ENCODE peak calls at places on chromosome 20, in five cellular contexts. L is CD4-positive, CD25-positive, alpha-beta regulatory T cell; Y is HCT116; W is left lung; Q is aorta. C is an unnamed sample.

GRCh38 chr20:16381444-16381843 is 191.8 kb downstream of the KIF16B start:
- DNase-seq in L (no peak), Y (no peak), W (no peak), Q (no peak), C (no peak)

GRCh38 chr20:38601216-38602184 is at the start of gene ARHGAP40:
- DNase-seq in L (no peak), Y (peak; percentile 42), W (no peak), Q (no peak), C (no peak)

GRCh38 chr20:1830240-1830639 is 65.0 kb upstream of the SIRPA start:
- DNase-seq in L (no peak), Y (peak; percentile 56), W (peak; percentile 54), Q (peak; percentile 79), C (no peak)

GRCh38 chr20:18263723-18264122 is 24.6 kb upstream of the ZNF133 start:
- DNase-seq in L (no peak), Y (no peak), W (no peak), Q (no peak), C (no peak)

GRCh38 chr20:15834857-15835256 is 738.4 kb downstream of the KIF16B start:
- DNase-seq in L (no peak), Y (no peak), W (no peak), Q (no peak), C (no peak)

GRCh38 chr20:33539129-33539528 is 49.2 kb downstream of the CBFA2T2 start:
- DNase-seq in L (no peak), Y (no peak), W (no peak), Q (no peak), C (no peak)

GRCh38 chr20:53578492-53579222 is 15.0 kb downstream of the ZNF217 start:
- DNase-seq in L (peak; percentile 81), Y (peak; percentile 82), W (no peak), Q (no peak), C (peak; percentile 65)

GRCh38 chr20:44370639-44371218 is 15.2 kb downstream of the HNF4A start:
- DNase-seq in L (no peak), Y (no peak), W (peak; percentile 41), Q (no peak), C (no peak)

GRCh38 chr20:62063981-62064787 is 1.5 kb downstream of the TAF4 start:
- DNase-seq in L (peak; percentile 6), Y (no peak), W (no peak), Q (no peak), C (no peak)

GRCh38 chr20:61603715-61604114 is 351.7 kb downstream of the CDH4 start:
- DNase-seq in L (no peak), Y (no peak), W (no peak), Q (no peak), C (no peak)

GRCh38 chr20:46681032-46681854 is 8.0 kb downstream of the TP53RK start:
- DNase-seq in L (peak; percentile 57), Y (no peak), W (no peak), Q (peak; percentile 52), C (peak; percentile 47)

GRCh38 chr20:40054311-40054710 is 634.7 kb downstream of the MAFB start:
- DNase-seq in L (no peak), Y (no peak), W (no peak), Q (no peak), C (no peak)

GRCh38 chr20:63911171-63911570 is 16.2 kb downstream of the DNAJC5 start:
- DNase-seq in L (no peak), Y (peak; percentile 12), W (no peak), Q (peak; percentile 73), C (no peak)

GRCh38 chr20:38304845-38305447 is 990 bp downstream of the BPI start:
- DNase-seq in L (no peak), Y (peak; percentile 4), W (peak; percentile 62), Q (peak; percentile 67), C (no peak)

GRCh38 chr20:54173653-54174451 is at the start of gene CYP24A1:
- DNase-seq in L (no peak), Y (no peak), W (no peak), Q (no peak), C (no peak)

GRCh38 chr20:44014807-44015732 is 100.4 kb downstream of the TOX2 start:
- DNase-seq in L (no peak), Y (no peak), W (no peak), Q (no peak), C (no peak)

GRCh38 chr20:62595491-62595890 is 46.8 kb upstream of the SLCO4A1 start:
- DNase-seq in L (no peak), Y (peak; percentile 62), W (no peak), Q (peak; percentile 71), C (no peak)

DNA sequence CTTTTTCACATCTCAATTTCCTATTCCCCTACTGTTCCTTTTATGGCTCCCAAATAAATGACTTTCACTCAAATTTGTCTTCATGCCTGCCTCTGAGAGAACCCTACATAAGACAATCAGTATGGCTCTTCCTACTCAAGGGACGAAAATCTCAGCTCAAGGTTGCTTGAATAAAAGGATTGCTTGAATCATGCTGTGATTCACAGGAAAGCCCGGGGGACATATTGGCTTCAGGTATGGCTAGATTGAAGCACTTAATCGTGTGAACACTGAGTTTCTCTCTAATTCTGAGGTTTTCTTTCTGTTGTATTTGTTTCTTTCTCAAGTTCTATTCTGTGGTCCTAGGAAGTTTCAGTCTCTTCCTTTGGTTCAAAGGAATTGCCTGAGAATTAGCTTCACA is 140.3 kb upstream of the SULF2 start:
- DNase-seq in L (no peak), Y (no peak), W (no peak), Q (no peak), C (no peak)
- H3K4me1 ChIP-seq in L (no peaks in the 10 kb centered on the region), Y (peaks cover 17% of the 10 kb centered on the region), W (no peaks in the 10 kb centered on the region), Q (no peaks in the 10 kb centered on the region), C (no peaks in the 10 kb centered on the region)

DNA sequence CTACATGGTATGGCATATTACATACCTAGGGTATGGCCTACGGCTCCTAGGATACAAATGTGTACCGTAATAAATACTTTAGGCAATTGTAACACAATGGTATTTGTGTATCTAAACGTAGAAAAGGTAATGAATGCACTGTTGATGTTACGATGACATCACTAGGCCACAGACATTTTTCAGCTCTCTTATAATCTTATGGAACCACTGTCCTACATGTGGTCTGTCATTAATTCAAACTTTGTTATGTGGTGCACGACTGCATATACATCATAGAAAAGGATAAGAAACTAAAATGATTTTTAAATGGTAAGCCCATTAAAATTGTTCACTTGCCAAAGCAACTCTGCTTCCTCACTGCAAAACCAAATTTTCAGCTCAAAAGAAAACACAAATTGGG is 35.7 kb downstream of the CSNK2A1 start:
- DNase-seq in L (no peak), Y (no peak), W (no peak), Q (no peak), C (no peak)
- H3K36me3 ChIP-seq in L (peaks cover 39% of the 10 kb centered on the region), Y (peaks cover 30% of the 10 kb centered on the region), W (no peaks in the 10 kb centered on the region), Q (no peaks in the 10 kb centered on the region), C (peaks cover 39% of the 10 kb centered on the region)

GRCh38 chr20:23235173-23236027 is 115.2 kb upstream of the NXT1 start:
- DNase-seq in L (no peak), Y (peak; percentile 52), W (peak; percentile 74), Q (peak; percentile 84), C (no peak)
- H3K9me3 ChIP-seq in L (peaks cover 8% of the 10 kb centered on the region), Y (no peaks in the 10 kb centered on the region), W (no peaks in the 10 kb centered on the region), Q (peaks cover 2% of the 10 kb centered on the region), C (no peaks in the 10 kb centered on the region)

GRCh38 chr20:41136336-41136694 is 1.0 kb upstream of the PLCG1 start:
- DNase-seq in L (no peak), Y (no peak), W (no peak), Q (no peak), C (no peak)

GRCh38 chr20:41135187-41135887 is 2.0 kb upstream of the PLCG1 start:
- DNase-seq in L (peak; percentile 61), Y (peak; percentile 32), W (no peak), Q (no peak), C (peak; percentile 36)

GRCh38 chr20:41136695-41137411 is 490 bp upstream of the PLCG1 start:
- DNase-seq in L (peak; percentile 80), Y (peak; percentile 35), W (peak; percentile 87), Q (peak; percentile 92), C (peak; percentile 81)

GRCh38 chr20:41134362-41135186 is 2.8 kb upstream of the PLCG1 start:
- DNase-seq in L (no peak), Y (no peak), W (no peak), Q (no peak), C (no peak)

GRCh38 chr20:41135888-41136243 is 1.5 kb upstream of the PLCG1 start:
- DNase-seq in L (no peak), Y (no peak), W (no peak), Q (no peak), C (no peak)
- H3K4me1 ChIP-seq in L (peaks cover 61% of the 10 kb centered on the region), Y (peaks cover 20% of the 10 kb centered on the region), W (peaks cover 38% of the 10 kb centered on the region), Q (no peaks in the 10 kb centered on the region), C (peaks cover 17% of the 10 kb centered on the region)

GRCh38 chr20:24977336-24977735 is 15.2 kb downstream of the APMAP start:
- DNase-seq in L (no peak), Y (no peak), W (no peak), Q (no peak), C (no peak)
- H3K36me3 ChIP-seq in L (peaks cover 72% of the 10 kb centered on the region), Y (peaks cover 8% of the 10 kb centered on the region), W (no peaks in the 10 kb centered on the region), Q (no peaks in the 10 kb centered on the region), C (peaks cover 57% of the 10 kb centered on the region)

GRCh38 chr20:56229821-56230220 is 18.7 kb upstream of the MC3R start:
- DNase-seq in L (no peak), Y (no peak), W (no peak), Q (no peak), C (no peak)

GRCh38 chr20:56237337-56237736 is 11.2 kb upstream of the MC3R start:
- DNase-seq in L (no peak), Y (no peak), W (no peak), Q (no peak), C (no peak)

GRCh38 chr20:56234110-56234509 is 14.4 kb upstream of the MC3R start:
- DNase-seq in L (no peak), Y (no peak), W (no peak), Q (no peak), C (no peak)
- H3K9me3 ChIP-seq in L (peaks cover 3% of the 10 kb centered on the region), Y (no peaks in the 10 kb centered on the region), W (no peaks in the 10 kb centered on the region), Q (peaks cover 5% of the 10 kb centered on the region), C (peaks cover 6% of the 10 kb centered on the region)

GRCh38 chr20:5178046-5178445 is 51.2 kb downstream of the CDS2 start:
- DNase-seq in L (no peak), Y (no peak), W (no peak), Q (no peak), C (no peak)
- H3K4me1 ChIP-seq in L (no peaks in the 10 kb centered on the region), Y (peaks cover 5% of the 10 kb centered on the region), W (peaks cover 11% of the 10 kb centered on the region), Q (peaks cover 5% of the 10 kb centered on the region), C (no peaks in the 10 kb centered on the region)

DNA sequence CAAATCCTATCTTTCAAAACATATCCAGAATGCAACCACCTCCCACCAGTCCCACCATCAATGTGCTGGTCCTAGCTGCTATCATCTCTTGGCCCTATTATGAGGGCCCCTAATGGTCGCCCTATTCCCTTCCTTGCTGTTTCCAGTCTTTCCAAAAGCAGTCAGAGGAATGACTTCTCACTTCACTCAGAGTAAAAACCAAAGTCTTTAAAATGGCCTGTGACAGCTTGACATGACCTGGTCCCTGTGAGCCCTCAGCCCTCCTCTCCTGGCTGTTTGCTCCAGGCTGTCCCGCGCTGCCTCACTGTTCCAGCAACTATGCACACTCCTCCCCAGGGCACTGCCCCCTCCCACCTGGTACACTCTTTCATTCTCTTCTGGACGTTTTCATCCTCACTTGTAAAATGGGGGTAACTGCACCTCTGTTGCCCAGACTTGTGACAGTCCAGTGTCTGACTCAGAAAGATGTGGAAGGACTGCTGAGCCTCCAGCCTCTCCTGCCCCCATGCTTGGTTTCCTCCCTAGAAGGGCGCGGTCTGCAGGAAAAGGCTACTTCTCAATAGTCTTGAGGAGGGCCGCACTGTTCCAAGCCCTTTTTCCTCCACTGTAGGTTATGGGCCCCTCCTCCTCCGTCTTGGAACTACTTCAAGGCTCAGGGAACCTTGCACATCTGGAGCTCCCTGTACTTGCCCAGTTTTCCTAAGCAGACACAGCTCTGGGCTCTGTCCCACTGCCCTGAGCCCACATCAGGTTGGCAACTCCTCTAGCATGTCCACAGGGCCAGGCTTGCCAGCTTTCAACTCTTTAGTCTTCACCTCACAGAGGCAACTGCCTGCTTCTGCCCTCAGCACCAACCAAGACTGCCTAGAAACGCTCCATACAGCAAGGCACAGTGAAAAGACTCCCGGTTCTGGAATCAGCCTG is 64.7 kb downstream of the MYH7B start:
- DNase-seq in L (no peak), Y (no peak), W (no peak), Q (no peak), C (no peak)
- H3K36me3 ChIP-seq in L (peaks cover 79% of the 10 kb centered on the region), Y (peaks cover 6% of the 10 kb centered on the region), W (peaks cover 3% of the 10 kb centered on the region), Q (peaks cover 3% of the 10 kb centered on the region), C (peaks cover 61% of the 10 kb centered on the region)

C was measured in effector memory CD4-positive, alpha-beta T cell.